ENCODE peak calls at places on chromosomes 1 and 21, in eight cellular contexts. M, A, R, C, P, O, H and D are unnamed samples.

GRCh38 chr1:17212487-17213121 is 7.7 kb downstream of the PADI1 start:
- DNase-seq in H (no peak), A (no peak), R (no peak), P (peak; percentile 36), O (peak; percentile 75), C (no peak), M (no peak), D (peak; percentile 73)

GRCh38 chr21:31888936-31889371 is 16.1 kb downstream of the HUNK start:
- DNase-seq in A (peak; percentile 59), M (no peak), C (peak; percentile 50), O (no peak), P (no peak), H (peak; percentile 39), R (no peak), D (no peak)

GRCh38 chr21:46314441-46315020 is 9.1 kb downstream of the C21orf58 start:
- DNase-seq in R (no peak), A (no peak), M (no peak), O (no peak), P (no peak), C (no peak), H (no peak), D (no peak)

GRCh38 chr1:229031491-229032341 is 239.2 kb upstream of the RAB4A start:
- DNase-seq in P (no peak), O (no peak), C (no peak), H (no peak), A (no peak), R (no peak), M (no peak), D (no peak)

GRCh38 chr1:54274448-54274847 is 74.5 kb downstream of the MRPL37 start:
- DNase-seq in P (no peak), A (peak; percentile 41), M (no peak), R (no peak), C (no peak), H (no peak), O (no peak), D (no peak)

GRCh38 chr1:237756304-237756967 is 134.3 kb downstream of the ZP4 start:
- DNase-seq in C (no peak), H (no peak), R (no peak), O (no peak), M (no peak), A (peak; percentile 56), P (no peak), D (no peak)

GRCh38 chr1:27637052-27637451 is 2.1 kb upstream of the FGR start:
- DNase-seq in H (no peak), A (no peak), C (no peak), P (peak; percentile 40), M (no peak), O (no peak), R (peak; percentile 70), D (no peak)

GRCh38 chr1:241551759-241552638 is 19.8 kb downstream of the KMO start:
- DNase-seq in C (no peak), P (no peak), O (no peak), M (peak; percentile 79), R (peak; percentile 78), H (no peak), A (no peak), D (no peak)

GRCh38 chr1:184940226-184940625 is 34.1 kb downstream of the NIBAN1 start:
- DNase-seq in A (no peak), C (no peak), O (peak; percentile 46), R (no peak), P (no peak), H (no peak), M (no peak), D (no peak)

GRCh38 chr1:77421504-77422233 is 139.8 kb downstream of the AK5 start:
- DNase-seq in M (no peak), P (no peak), C (no peak), H (no peak), A (no peak), O (no peak), R (peak; percentile 25), D (no peak)

GRCh38 chr1:66303646-66304045 is 230.3 kb upstream of the SGIP1 start:
- DNase-seq in P (no peak), R (no peak), H (no peak), A (no peak), O (no peak), C (no peak), M (no peak), D (no peak)

GRCh38 chr1:205285391-205286101 is 36.0 kb downstream of the NUAK2 start:
- DNase-seq in R (peak; percentile 91), P (no peak), A (no peak), C (no peak), M (no peak), O (peak; percentile 70), H (no peak), D (no peak)

GRCh38 chr1:88191917-88192316 is 492.2 kb upstream of the PKN2 start:
- DNase-seq in R (peak; percentile 32), H (no peak), C (no peak), A (no peak), P (no peak), M (no peak), O (no peak), D (no peak)

GRCh38 chr1:94060720-94061119 is 60.2 kb downstream of the ABCA4 start:
- DNase-seq in H (no peak), O (no peak), R (no peak), A (no peak), P (no peak), C (no peak), M (no peak), D (no peak)

GRCh38 chr1:94058766-94059165 is 62.2 kb downstream of the ABCA4 start:
- DNase-seq in A (no peak), H (no peak), M (no peak), P (no peak), C (no peak), R (no peak), O (no peak), D (no peak)

GRCh38 chr1:94067196-94067595 is 53.8 kb downstream of the ABCA4 start:
- DNase-seq in A (no peak), P (no peak), M (no peak), O (peak; percentile 71), C (no peak), R (no peak), H (no peak), D (peak; percentile 63)

GRCh38 chr1:94061513-94062443 is 59.2 kb downstream of the ABCA4 start:
- DNase-seq in R (peak; percentile 62), O (peak; percentile 83), P (peak; percentile 47), M (peak; percentile 55), C (peak; percentile 93), H (peak; percentile 87), A (peak; percentile 77), D (no peak)

DNA sequence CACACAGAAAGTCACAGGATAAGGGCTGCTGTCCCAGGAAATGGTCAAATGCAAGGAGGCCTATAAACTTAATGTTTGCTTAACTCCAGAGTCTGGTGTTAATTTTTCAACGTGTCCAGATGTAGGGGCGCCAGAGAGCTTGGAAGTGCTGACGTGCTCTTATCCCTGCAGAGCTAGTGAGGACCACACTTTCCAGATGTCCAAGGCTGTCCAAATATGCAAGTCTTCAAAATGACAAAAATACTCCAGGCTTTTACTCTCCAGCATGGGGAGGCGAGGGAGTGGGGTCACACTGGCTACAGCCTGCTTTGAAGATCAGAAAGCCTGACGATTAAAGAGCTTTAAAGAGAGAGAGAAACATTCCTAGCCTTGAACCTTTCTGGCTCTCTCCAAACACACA is 57.6 kb downstream of the ABCA4 start:
- DNase-seq in R (no peak), M (peak; percentile 20), H (no peak), A (peak; percentile 53), O (peak; percentile 80), P (no peak), C (no peak), D (no peak)
- TF ChIP-seq CTCF in R (no peak), M (peak; percentile 37), H (peak; percentile 36), A (no peak), O (peak; percentile 53), P (peak; percentile 53), C (no peak), D (peak; percentile 65)

GRCh38 chr1:19412654-19413053 is 72.7 kb downstream of the CAPZB start:
- DNase-seq in M (no peak), A (no peak), H (no peak), P (no peak), O (no peak), R (no peak), C (no peak), D (no peak)

GRCh38 chr1:19410393-19410792 is 74.9 kb downstream of the CAPZB start:
- DNase-seq in R (no peak), M (no peak), H (no peak), P (no peak), C (no peak), O (no peak), A (no peak), D (no peak)

GRCh38 chr1:19409477-19410086 is 75.8 kb downstream of the CAPZB start:
- DNase-seq in A (no peak), H (no peak), C (no peak), R (no peak), O (no peak), P (no peak), M (no peak), D (no peak)

GRCh38 chr1:19413999-19414398 is 71.3 kb downstream of the CAPZB start:
- DNase-seq in P (no peak), R (no peak), M (no peak), O (no peak), H (no peak), A (no peak), C (no peak), D (no peak)

GRCh38 chr1:19411612-19412011 is 73.7 kb downstream of the CAPZB start:
- DNase-seq in O (no peak), H (no peak), A (no peak), P (no peak), M (no peak), C (no peak), R (peak; percentile 63), D (no peak)
- H3K4me3 ChIP-seq in O (no peak overlapping the region), H (no peak overlapping the region), A (no peak overlapping the region), P (no peak overlapping the region), M (no peak overlapping the region), C (no peak overlapping the region), R (no peak overlapping the region), D (no peak overlapping the region)

GRCh38 chr1:23759277-23759676 is 16.0 kb downstream of the ELOA start:
- DNase-seq in R (no peak), A (no peak), P (no peak), M (no peak), C (peak; percentile 28), O (peak; percentile 8), H (no peak), D (no peak)
- TF ChIP-seq CTCF in R (no peak), A (no peak), P (no peak), M (no peak), C (no peak), O (no peak), H (no peak), D (no peak)

GRCh38 chr1:41880261-41880660 is 38.5 kb downstream of the HIVEP3 start:
- DNase-seq in C (no peak), R (no peak), M (no peak), A (no peak), O (peak; percentile 43), P (peak; percentile 65), H (no peak), D (no peak)

GRCh38 chr1:41882496-41882895 is 36.2 kb downstream of the HIVEP3 start:
- DNase-seq in A (no peak), H (no peak), P (peak; percentile 62), R (no peak), C (no peak), O (no peak), M (no peak), D (no peak)

GRCh38 chr1:41883507-41883906 is 35.2 kb downstream of the HIVEP3 start:
- DNase-seq in R (no peak), H (no peak), P (no peak), A (no peak), C (no peak), O (no peak), M (no peak), D (no peak)

GRCh38 chr1:41882068-41882477 is 36.6 kb downstream of the HIVEP3 start:
- DNase-seq in O (no peak), H (no peak), A (peak; percentile 43), R (no peak), C (no peak), M (peak; percentile 88), P (no peak), D (no peak)

GRCh38 chr1:41880951-41881885 is 37.5 kb downstream of the HIVEP3 start:
- DNase-seq in R (no peak), H (no peak), P (no peak), O (no peak), M (no peak), C (no peak), A (no peak), D (no peak)
- H3K4me3 ChIP-seq in R (no peak overlapping the region), H (no peak overlapping the region), P (no peak overlapping the region), O (no peak overlapping the region), M (no peak overlapping the region), C (no peak overlapping the region), A (no peak overlapping the region), D (no peak overlapping the region)